ENCODE peak calls at places on chromosomes 6 and 20, in six cellular contexts. One of them, this sample, is unnamed.

GRCh38 chr6:168060521-168060931 is 18.5 kb downstream of the FRMD1 start:
- DNase-seq in aorta: peak; percentile 72
- DNase-seq in brain microvascular endothelial cell: peak; percentile 62
- DNase-seq in NAMALWA: no peak
- DNase-seq in endothelial cell: peak; percentile 67
- DNase-seq in pancreas: peak; percentile 81
- DNase-seq in this sample: no peak

GRCh38 chr20:49303211-49303610 is 25.4 kb upstream of the ZNFX1 start:
- DNase-seq in NAMALWA: no peak
- DNase-seq in brain microvascular endothelial cell: no peak
- DNase-seq in aorta: peak; percentile 55
- DNase-seq in pancreas: no peak
- DNase-seq in endothelial cell: no peak
- DNase-seq in this sample: no peak

GRCh38 chr6:9699890-9700289 is 715.0 kb downstream of the TFAP2A start:
- DNase-seq in pancreas: no peak
- DNase-seq in NAMALWA: no peak
- DNase-seq in endothelial cell: no peak
- DNase-seq in aorta: no peak
- DNase-seq in brain microvascular endothelial cell: no peak
- DNase-seq in this sample: peak; percentile 48

GRCh38 chr20:63224272-63225081 is 8.5 kb upstream of the YTHDF1 start:
- DNase-seq in NAMALWA: no peak
- DNase-seq in pancreas: peak; percentile 74
- DNase-seq in aorta: peak; percentile 52
- DNase-seq in brain microvascular endothelial cell: peak; percentile 27
- DNase-seq in endothelial cell: no peak
- DNase-seq in this sample: no peak

GRCh38 chr6:127516676-127517273 is 2.4 kb downstream of the MTCL3 start:
- DNase-seq in endothelial cell: peak; percentile 63
- DNase-seq in NAMALWA: peak; percentile 43
- DNase-seq in aorta: no peak
- DNase-seq in pancreas: no peak
- DNase-seq in brain microvascular endothelial cell: peak; percentile 75
- DNase-seq in this sample: peak; percentile 46

GRCh38 chr6:27684264-27685211 is 211.6 kb upstream of the ZNF184 start:
- DNase-seq in endothelial cell: peak; percentile 70
- DNase-seq in brain microvascular endothelial cell: peak; percentile 94
- DNase-seq in pancreas: no peak
- DNase-seq in aorta: no peak
- DNase-seq in NAMALWA: peak; percentile 78
- DNase-seq in this sample: peak; percentile 88

GRCh38 chr6:96237656-96238347 is 222.0 kb downstream of the FUT9 start:
- DNase-seq in aorta: no peak
- DNase-seq in NAMALWA: no peak
- DNase-seq in endothelial cell: no peak
- DNase-seq in pancreas: no peak
- DNase-seq in brain microvascular endothelial cell: no peak
- DNase-seq in this sample: no peak

GRCh38 chr20:13336308-13337089 is 115.4 kb downstream of the ISM1 start:
- DNase-seq in endothelial cell: no peak
- DNase-seq in pancreas: no peak
- DNase-seq in brain microvascular endothelial cell: no peak
- DNase-seq in aorta: no peak
- DNase-seq in NAMALWA: no peak
- DNase-seq in this sample: no peak

GRCh38 chr6:92827104-92827503 is 592.3 kb downstream of the EPHA7 start:
- DNase-seq in brain microvascular endothelial cell: no peak
- DNase-seq in NAMALWA: no peak
- DNase-seq in aorta: no peak
- DNase-seq in pancreas: no peak
- DNase-seq in endothelial cell: no peak
- DNase-seq in this sample: peak; percentile 24

GRCh38 chr6:6930223-6930880 is 177.4 kb upstream of the RREB1 start:
- DNase-seq in endothelial cell: no peak
- DNase-seq in pancreas: no peak
- DNase-seq in NAMALWA: no peak
- DNase-seq in brain microvascular endothelial cell: no peak
- DNase-seq in aorta: no peak
- DNase-seq in this sample: no peak

GRCh38 chr20:3470627-3471396 is at the start of gene ATRN:
- DNase-seq in brain microvascular endothelial cell: peak; percentile 89
- DNase-seq in endothelial cell: peak; percentile 90
- DNase-seq in aorta: peak; percentile 95
- DNase-seq in NAMALWA: peak; percentile 70
- DNase-seq in pancreas: peak; percentile 97
- DNase-seq in this sample: peak; percentile 94

GRCh38 chr20:2053615-2054014 is 48.0 kb upstream of the STK35 start:
- DNase-seq in pancreas: no peak
- DNase-seq in aorta: no peak
- DNase-seq in brain microvascular endothelial cell: no peak
- DNase-seq in NAMALWA: no peak
- DNase-seq in endothelial cell: no peak
- DNase-seq in this sample: no peak

GRCh38 chr6:166237611-166238010 is 70.0 kb upstream of the TBXT start:
- DNase-seq in NAMALWA: no peak
- DNase-seq in pancreas: no peak
- DNase-seq in endothelial cell: no peak
- DNase-seq in aorta: no peak
- DNase-seq in brain microvascular endothelial cell: no peak
- DNase-seq in this sample: no peak

GRCh38 chr6:104689551-104690205 is 170.0 kb downstream of the HACE1 start:
- DNase-seq in aorta: no peak
- DNase-seq in brain microvascular endothelial cell: peak; percentile 74
- DNase-seq in endothelial cell: no peak
- DNase-seq in pancreas: no peak
- DNase-seq in NAMALWA: no peak
- DNase-seq in this sample: no peak